ENCODE peak calls at places on chromosomes 2 and 18, in ten cellular contexts. J is IMR-90, F is HCT116, R is right lobe of liver, M is A549, O is heart left ventricle, Z is GM12878, A is HepG2, L is K562, I is upper lobe of left lung. X is an unnamed sample.

GRCh38 chr2:146818122-146818521 is 1026.7 kb upstream of the ACVR2A start:
- ATAC-seq in J (no peak), F (no peak), R (no peak), M (no peak), O (no peak), Z (no peak), A (no peak), L (no peak), I (no peak), X (no peak)

GRCh38 chr2:47070920-47071824 is 83.9 kb downstream of the STPG4 start:
- ATAC-seq in J (peak; percentile 13), F (no peak), R (peak; percentile 57), M (peak; percentile 1), O (peak; percentile 45), Z (peak; percentile 88), A (peak; percentile 69), L (no peak), I (peak; percentile 40), X (peak; percentile 24)

GRCh38 chr18:58058720-58059119 is 14.7 kb downstream of the NEDD4L start:
- ATAC-seq in J (no peak), F (no peak), R (no peak), M (no peak), O (no peak), Z (no peak), A (no peak), L (peak; percentile 80), I (no peak), X (no peak)

GRCh38 chr2:106108351-106108750 is 85.8 kb downstream of the UXS1 start:
- ATAC-seq in J (peak; percentile 65), F (no peak), R (peak; percentile 36), M (peak; percentile 56), O (peak; percentile 73), Z (no peak), A (peak; percentile 33), L (peak; percentile 35), I (no peak), X (peak; percentile 32)

GRCh38 chr2:205800257-205800656 is 118.0 kb downstream of the NRP2 start:
- ATAC-seq in J (no peak), F (no peak), R (peak; percentile 22), M (no peak), O (no peak), Z (no peak), A (no peak), L (no peak), I (no peak), X (no peak)

GRCh38 chr2:72993585-72994280 is 76.4 kb downstream of the EMX1 start:
- ATAC-seq in J (no peak), F (peak; percentile 46), R (peak; percentile 17), M (peak; percentile 47), O (no peak), Z (peak; percentile 15), A (peak; percentile 45), L (peak; percentile 48), I (no peak), X (no peak)

GRCh38 chr18:3223356-3223755 is 3.6 kb upstream of the MYOM1 start:
- ATAC-seq in J (no peak), F (no peak), R (peak; percentile 6), M (no peak), O (no peak), Z (peak; percentile 47), A (no peak), L (no peak), I (no peak), X (no peak)

GRCh38 chr2:165952600-165953210 is 871 bp downstream of the TTC21B start:
- ATAC-seq in J (no peak), F (no peak), R (peak; percentile 4), M (no peak), O (no peak), Z (peak; percentile 27), A (no peak), L (peak; percentile 43), I (no peak), X (no peak)

GRCh38 chr2:1927896-1928568 is 183.7 kb upstream of the PXDN start:
- ATAC-seq in J (no peak), F (no peak), R (no peak), M (no peak), O (no peak), Z (no peak), A (no peak), L (no peak), I (no peak), X (no peak)

GRCh38 chr2:203122317-203122998 is 107.8 kb downstream of the NBEAL1 start:
- ATAC-seq in J (no peak), F (no peak), R (peak; percentile 81), M (no peak), O (no peak), Z (no peak), A (peak; percentile 64), L (no peak), I (no peak), X (no peak)

GRCh38 chr2:144514731-144515424 is 5.0 kb downstream of the ZEB2 start:
- ATAC-seq in J (no peak), F (no peak), R (no peak), M (no peak), O (no peak), Z (no peak), A (no peak), L (no peak), I (no peak), X (no peak)

GRCh38 chr2:144516981-144517824 is 2.7 kb downstream of the ZEB2 start:
- ATAC-seq in J (peak; percentile 60), F (no peak), R (peak; percentile 43), M (peak; percentile 80), O (peak; percentile 43), Z (peak; percentile 85), A (peak; percentile 73), L (peak; percentile 15), I (peak; percentile 75), X (peak; percentile 75)

GRCh38 chr2:144515425-144515693 is 4.6 kb downstream of the ZEB2 start:
- ATAC-seq in J (no peak), F (no peak), R (no peak), M (no peak), O (no peak), Z (no peak), A (no peak), L (no peak), I (no peak), X (no peak)

GRCh38 chr2:144516417-144516980 is 3.4 kb downstream of the ZEB2 start:
- ATAC-seq in J (peak; percentile 24), F (no peak), R (no peak), M (peak; percentile 56), O (no peak), Z (no peak), A (peak; percentile 64), L (peak; percentile 7), I (peak; percentile 33), X (peak; percentile 1)

DNA sequence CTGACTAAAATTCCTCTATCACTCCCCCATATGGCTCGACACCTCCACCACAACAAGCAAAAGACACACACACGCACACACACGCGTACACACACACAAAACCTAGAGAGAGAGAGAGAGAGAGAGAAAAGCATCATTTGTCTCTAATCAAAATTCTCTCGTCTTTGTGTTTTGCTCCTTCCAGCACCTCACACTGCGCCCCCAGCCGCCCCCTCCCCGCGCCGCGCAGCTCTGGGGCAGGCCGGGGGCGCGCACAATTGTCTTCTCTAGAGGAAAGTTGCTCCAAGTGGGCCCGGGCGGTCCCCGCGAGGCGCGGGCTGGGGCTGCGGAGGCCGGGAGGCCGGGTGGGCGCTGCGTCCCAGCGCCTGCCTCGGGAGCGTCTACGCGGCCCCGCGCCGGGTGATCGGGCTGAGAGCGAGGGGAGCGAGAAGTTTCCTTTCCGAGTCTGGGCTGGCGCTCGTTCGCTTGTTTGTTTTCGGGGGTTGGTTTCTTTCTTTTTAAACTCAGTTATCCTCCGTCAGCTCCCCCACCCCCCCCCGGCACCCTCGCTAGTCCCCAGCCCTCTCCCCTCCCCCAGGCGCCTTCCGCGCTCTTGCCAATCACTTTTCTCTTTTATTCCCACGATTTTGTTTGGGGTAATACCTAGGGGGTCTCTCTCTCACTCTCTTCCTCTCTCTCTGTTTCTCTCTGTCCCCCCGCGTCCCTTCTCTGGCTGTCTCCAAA is 4.1 kb downstream of the ZEB2 start:
- ATAC-seq in J (peak; percentile 3), F (no peak), R (peak; percentile 6), M (peak; percentile 32), O (peak; percentile 2), Z (no peak), A (no peak), L (peak; percentile 7), I (peak; percentile 13), X (peak; percentile 11)
- TF ChIP-seq POLR2A in J (peak; percentile 35), F (no peak), R (no peak), M (no peak), O (peak; percentile 11), Z (no peak), A (no peak), L (peak; percentile 33), I (no peak), X (no peak)

GRCh38 chr2:70988151-70988550 is 6.5 kb downstream of the TEX261 start:
- ATAC-seq in J (no peak), F (no peak), R (no peak), M (no peak), O (no peak), Z (no peak), A (no peak), L (no peak), I (no peak), X (no peak)
- TF ChIP-seq CTCF in J (no peak), F (no peak), R (no peak), M (no peak), O (no peak), Z (no peak), A (no peak), L (no peak), I (no peak), X (no peak)

DNA sequence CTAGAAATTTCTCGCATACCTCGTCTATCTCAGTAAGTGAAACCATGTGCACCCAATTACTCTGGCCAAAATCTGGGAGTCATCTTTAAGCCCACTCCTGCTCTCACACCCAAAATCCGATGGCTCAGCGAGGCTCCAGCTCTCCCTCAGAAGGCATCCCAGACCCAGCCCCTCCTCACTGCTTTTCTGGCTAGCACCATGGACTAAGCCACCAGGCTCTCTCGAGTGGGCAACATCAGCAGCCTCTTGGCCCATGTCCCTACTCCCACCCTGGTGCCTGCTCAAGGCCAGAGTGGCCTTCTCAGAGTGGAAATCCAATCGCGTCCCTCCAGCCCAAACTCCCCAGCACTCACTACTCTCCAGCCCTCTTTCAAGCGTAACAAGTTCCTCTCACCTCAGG is 27.2 kb downstream of the TNS1 start:
- ATAC-seq in J (no peak), F (no peak), R (no peak), M (no peak), O (no peak), Z (no peak), A (no peak), L (no peak), I (no peak), X (no peak)
- H3K4me1 ChIP-seq in J (peaks cover 23% of the 10 kb centered on the region), F (peaks cover 2% of the 10 kb centered on the region), R (no peaks in the 10 kb centered on the region), M (peaks cover 12% of the 10 kb centered on the region), O (peaks cover 67% of the 10 kb centered on the region), Z (no peaks in the 10 kb centered on the region), A (peaks cover 9% of the 10 kb centered on the region), L (no peaks in the 10 kb centered on the region), I (peaks cover 39% of the 10 kb centered on the region), X (peaks cover 98% of the 10 kb centered on the region)

DNA sequence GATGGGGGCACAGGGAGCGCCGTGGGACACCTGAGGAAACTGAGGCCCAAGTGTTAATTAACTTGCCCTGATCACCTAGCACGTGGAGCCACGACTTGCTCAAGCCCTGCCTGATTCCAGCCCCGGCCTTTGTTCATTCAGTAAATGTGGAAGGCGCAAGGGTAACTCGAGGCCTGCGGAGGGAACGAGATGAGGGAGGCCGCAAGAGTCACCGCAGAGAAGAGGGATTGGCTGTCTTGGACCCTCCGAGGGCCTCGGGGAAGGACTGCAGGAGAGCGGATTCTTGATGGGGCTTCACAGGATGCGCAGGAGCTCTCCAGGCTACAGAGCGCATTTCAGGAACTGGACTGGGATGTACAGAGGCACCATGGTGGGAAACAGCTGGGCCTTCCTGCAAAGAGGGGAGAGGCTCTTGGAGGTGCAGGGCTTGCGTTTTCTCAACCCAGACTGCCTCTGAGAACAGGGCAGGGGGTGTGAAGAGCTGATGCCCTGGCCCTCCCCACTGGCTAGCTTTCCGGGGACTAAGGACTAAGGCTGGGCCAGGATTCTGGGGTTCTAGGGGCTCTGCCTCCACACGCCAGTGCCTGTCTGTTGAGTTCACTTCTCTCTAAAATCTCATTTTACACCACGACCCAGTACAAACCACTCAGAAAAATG is 569 bp upstream of the ANKMY1 start:
- ATAC-seq in J (no peak), F (no peak), R (no peak), M (no peak), O (no peak), Z (no peak), A (no peak), L (no peak), I (no peak), X (no peak)
- TF ChIP-seq POLR2A in J (no peak), F (no peak), R (no peak), M (no peak), O (no peak), Z (no peak), A (no peak), L (no peak), I (no peak), X (no peak)